ENCODE peak calls at places on chromosomes 16 and 17, in ten cellular contexts. Y is colonic mucosa, N is lung, F is heart right ventricle, Z is kidney, L is Peyer's patch, O is bronchial epithelial cell, A is heart left ventricle, R is GM12878, G is fibroblast of lung. X is an unnamed sample. For H3K36me3, the result is how much of the 10 kb centered on the place peaks cover.

GRCh38 chr16:76565542-76565941 is 288.3 kb downstream of the CNTNAP4 start:
- DNase-seq in R (no peak), G (no peak), A (no peak), Z (no peak), O (no peak), L (no peak), F (no peak), Y (no peak), N (no peak), X (no peak)

GRCh38 chr17:78583091-78583490 is 5.9 kb upstream of the DNAH17 start:
- DNase-seq in Z (no peak), R (no peak), G (no peak), N (no peak), O (no peak), Y (no peak), F (no peak), L (no peak), A (no peak), X (no peak)

GRCh38 chr17:18224428-18225120 is 861 bp upstream of the LLGL1 start:
- DNase-seq in N (no peak), Y (no peak), A (no peak), R (no peak), L (no peak), Z (no peak), G (peak), O (no peak), F (peak), X (peak)

GRCh38 chr17:57636985-57637667 is 108.0 kb downstream of the CCDC182 start:
- DNase-seq in A (no peak), Z (no peak), G (peak), Y (no peak), F (no peak), O (peak), R (no peak), N (no peak), L (peak), X (peak)

GRCh38 chr17:18961634-18962493 is 9.9 kb downstream of the SLC5A10 start:
- DNase-seq in Y (no peak), L (no peak), G (no peak), R (no peak), O (peak), A (peak), F (no peak), N (no peak), Z (peak), X (no peak)

GRCh38 chr17:83095016-83095415 is 15.6 kb downstream of the METRNL start:
- DNase-seq in A (no peak), N (no peak), Z (no peak), Y (no peak), F (no peak), G (no peak), O (no peak), R (no peak), L (no peak), X (no peak)

GRCh38 chr16:65728172-65728571 is 606.3 kb upstream of the CDH11 start:
- DNase-seq in L (no peak), G (no peak), R (no peak), Y (no peak), Z (no peak), O (no peak), A (no peak), N (no peak), F (no peak), X (peak)

GRCh38 chr16:77223184-77223583 is 24.0 kb downstream of the SYCE1L start:
- DNase-seq in O (no peak), Y (peak), F (no peak), L (no peak), A (no peak), G (no peak), N (no peak), R (no peak), Z (no peak), X (peak)

GRCh38 chr17:4167786-4168185 is 24.8 kb downstream of the CYB5D2 start:
- DNase-seq in G (no peak), R (no peak), Z (no peak), L (no peak), O (no peak), F (no peak), A (no peak), Y (no peak), N (no peak), X (no peak)

GRCh38 chr17:79006794-79007503 is 2.6 kb downstream of the CANT1 start:
- DNase-seq in Z (peak), O (no peak), G (no peak), N (no peak), Y (no peak), A (no peak), L (peak), F (no peak), R (no peak), X (no peak)

GRCh38 chr16:19361587-19361986 is 56.1 kb upstream of the TMC5 start:
- DNase-seq in F (no peak), Y (no peak), Z (no peak), G (no peak), O (no peak), A (no peak), L (no peak), R (no peak), N (no peak), X (no peak)

GRCh38 chr16:56910654-56911539 is 21.0 kb upstream of the HERPUD1 start:
- DNase-seq in N (peak), R (no peak), F (no peak), A (no peak), G (peak), O (peak), L (peak), Z (no peak), Y (no peak), X (peak)

GRCh38 chr16:81940781-81941560 is 70.3 kb downstream of the SDR42E1 start:
- DNase-seq in Z (no peak), Y (no peak), F (no peak), G (peak), R (no peak), N (no peak), O (peak), L (no peak), A (no peak), X (peak)

GRCh38 chr17:58692239-58693055 is at the start of gene RAD51C:
- DNase-seq in L (peak), G (peak), Z (peak), Y (peak), A (peak), F (peak), R (peak), N (peak), O (peak), X (peak)

GRCh38 chr17:17710728-17711541 is 29.7 kb downstream of the RAI1 start:
- DNase-seq in G (peak), A (no peak), L (peak), O (peak), N (peak), Z (peak), Y (peak), R (no peak), F (no peak), X (no peak)

GRCh38 chr17:62778990-62779681 is 29.0 kb downstream of the MARCHF10 start:
- DNase-seq in O (peak), Y (no peak), N (peak), A (no peak), F (no peak), G (peak), Z (peak), R (no peak), L (peak), X (peak)

GRCh38 chr17:77656054-77656453 is 302.4 kb upstream of the TNRC6C start:
- DNase-seq in R (no peak), Y (no peak), N (no peak), A (no peak), F (no peak), O (no peak), L (no peak), G (no peak), Z (no peak), X (no peak)

GRCh38 chr16:85383836-85384825 is 229.0 kb upstream of the GSE1 start:
- DNase-seq in Y (no peak), N (no peak), O (peak), G (no peak), Z (peak), F (peak), A (peak), R (no peak), L (no peak), X (no peak)

GRCh38 chr17:10557422-10557821 is 8.0 kb upstream of the MYH2 start:
- DNase-seq in O (no peak), N (no peak), L (no peak), A (no peak), Z (no peak), R (no peak), G (no peak), Y (no peak), F (no peak), X (no peak)

GRCh38 chr17:20206591-20206990 is 197.4 kb downstream of the SPECC1 start:
- DNase-seq in N (no peak), G (peak), L (no peak), F (no peak), R (no peak), Z (no peak), O (peak), A (no peak), Y (no peak), X (no peak)

GRCh38 chr16:65634291-65634690 is 512.4 kb upstream of the CDH11 start:
- DNase-seq in Z (no peak), Y (no peak), R (no peak), N (no peak), A (no peak), L (no peak), F (no peak), G (no peak), O (peak), X (no peak)

GRCh38 chr17:2933606-2934005 is 129.8 kb downstream of the OR1D5 start:
- DNase-seq in Y (no peak), R (no peak), L (no peak), G (no peak), A (no peak), Z (no peak), O (no peak), N (no peak), F (no peak), X (peak)

GRCh38 chr16:48511071-48511540 is 98.9 kb downstream of the N4BP1 start:
- DNase-seq in Z (peak), Y (no peak), N (no peak), G (peak), F (no peak), O (peak), L (peak), R (no peak), A (no peak), X (no peak)

GRCh38 chr17:59617141-59617757 is 2.4 kb upstream of the CLTC start:
- DNase-seq in O (peak), R (no peak), Y (no peak), A (no peak), G (no peak), N (no peak), L (no peak), Z (no peak), F (no peak), X (no peak)

GRCh38 chr16:75341934-75342811 is 90.7 kb upstream of the BCAR1 start:
- DNase-seq in Z (no peak), R (no peak), N (no peak), A (no peak), Y (peak), G (peak), F (no peak), L (no peak), O (peak), X (no peak)

GRCh38 chr17:76869878-76870714 is 1.9 kb downstream of the MGAT5B start:
- DNase-seq in Y (no peak), G (no peak), Z (no peak), R (no peak), N (no peak), F (no peak), O (no peak), A (peak), L (no peak), X (no peak)

GRCh38 chr17:48578616-48579560 is 738 bp upstream of the HOXB4 start:
- DNase-seq in O (no peak), N (no peak), G (peak), Y (no peak), R (no peak), A (no peak), F (no peak), Z (peak), L (peak), X (no peak)

GRCh38 chr17:49285716-49286115 is 55.1 kb upstream of the PHOSPHO1 start:
- DNase-seq in A (no peak), G (no peak), Y (no peak), L (no peak), R (no peak), Z (no peak), F (no peak), N (no peak), O (no peak), X (no peak)

GRCh38 chr17:80889897-80890550 is 101.6 kb upstream of the CHMP6 start:
- DNase-seq in F (no peak), Z (peak), A (no peak), O (no peak), N (no peak), G (no peak), L (no peak), R (no peak), Y (no peak), X (no peak)

GRCh38 chr17:80890551-80890930 is 101.1 kb upstream of the CHMP6 start:
- DNase-seq in G (no peak), R (no peak), A (peak), Z (peak), Y (no peak), F (no peak), N (no peak), O (no peak), L (no peak), X (no peak)

GRCh38 chr17:80892900-80893603 is 98.6 kb upstream of the CHMP6 start:
- DNase-seq in Y (no peak), N (no peak), Z (no peak), O (peak), F (no peak), R (no peak), G (peak), L (no peak), A (peak), X (no peak)

GRCh38 chr17:80892019-80892855 is 99.4 kb upstream of the CHMP6 start:
- DNase-seq in A (peak), Z (peak), R (peak), Y (peak), N (peak), L (peak), O (peak), G (peak), F (peak), X (no peak)

GRCh38 chr17:80891096-80892018 is 100.3 kb upstream of the CHMP6 start:
- DNase-seq in Y (no peak), O (peak), N (no peak), F (no peak), Z (peak), L (peak), R (peak), G (peak), A (peak), X (no peak)
- TF ChIP-seq CTCF in Y (no peak), O (no peak), N (no peak), F (no peak), Z (no peak), L (no peak), R (peak), G (no peak), A (no peak), X (no peak)

DNA sequence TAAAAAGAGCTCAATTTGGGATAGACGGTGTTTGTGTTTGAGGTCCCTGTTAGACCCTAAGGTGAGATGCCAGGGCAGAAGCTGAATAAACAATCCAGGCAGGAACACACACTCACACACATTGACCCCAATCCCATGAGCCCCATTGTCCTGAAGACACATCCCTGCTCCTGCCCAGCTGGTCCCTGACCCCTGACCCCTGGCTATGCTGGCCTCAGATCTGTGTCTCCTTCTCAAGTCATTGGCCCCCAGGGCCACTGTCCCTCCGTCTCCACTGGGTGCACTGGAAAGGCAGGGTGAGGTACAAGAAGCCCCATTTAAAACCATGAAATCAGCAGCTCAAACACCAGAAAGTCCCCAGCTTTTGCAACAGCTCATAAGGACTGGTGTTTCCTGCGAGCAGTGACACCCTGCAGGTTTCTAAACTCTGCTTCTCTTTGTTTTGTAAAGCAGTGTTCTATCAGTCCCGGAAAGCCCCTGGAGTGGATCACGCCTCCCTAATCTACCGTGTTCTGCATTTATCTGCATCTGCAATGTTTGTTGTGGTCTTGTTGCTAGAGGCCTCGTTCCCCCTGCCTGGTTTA is 18.0 kb upstream of the ASGR2 start:
- DNase-seq in R (peak), A (no peak), N (no peak), Z (no peak), Y (no peak), O (no peak), G (no peak), L (no peak), F (no peak), X (no peak)
- H3K4me3 ChIP-seq in R (no peak), A (no peak), N (no peak), Z (no peak), Y (no peak), O (no peak), G (no peak), L (no peak), F (peak), X (no peak)

GRCh38 chr16:79137528-79137927 is 463.0 kb downstream of the MAF start:
- DNase-seq in A (no peak), Y (no peak), N (no peak), Z (no peak), G (no peak), R (no peak), F (no peak), O (no peak), L (no peak), X (no peak)

GRCh38 chr16:79139799-79140198 is 460.7 kb downstream of the MAF start:
- DNase-seq in O (no peak), R (no peak), F (no peak), Z (no peak), Y (no peak), L (no peak), G (no peak), A (no peak), N (no peak), X (no peak)

DNA sequence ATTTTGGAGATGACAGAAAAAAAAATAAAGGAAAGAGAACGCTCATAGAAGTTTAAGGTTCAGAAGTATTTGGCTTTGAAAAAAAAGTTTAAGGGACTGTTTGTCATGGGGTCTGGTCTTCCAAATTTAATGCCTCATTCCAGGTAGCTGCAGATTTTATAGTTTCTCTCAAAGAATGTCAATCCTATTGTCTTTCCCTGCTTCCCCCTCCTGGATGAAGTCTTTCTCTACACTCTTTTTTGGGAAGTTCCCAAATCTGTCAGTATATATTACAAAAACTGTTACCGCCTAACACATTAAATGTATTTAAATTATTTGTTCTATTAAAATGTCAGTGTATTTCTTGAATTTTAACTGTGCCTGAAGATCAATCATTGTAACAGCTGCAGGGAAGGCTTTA is 457.5 kb downstream of the MAF start:
- DNase-seq in L (no peak), F (no peak), Y (no peak), G (no peak), R (no peak), Z (no peak), O (no peak), N (no peak), A (no peak), X (no peak)
- H3K36me3 ChIP-seq in L (under half), F (under half), Y (under half), G (under half), R (under half), Z (under half), O (under half), N (under half), A (under half), X (under half)

GRCh38 chr16:70759666-70760065 is 41.3 kb downstream of the VAC14 start:
- DNase-seq in A (no peak), R (no peak), Y (no peak), G (no peak), N (no peak), F (no peak), O (no peak), Z (peak), L (no peak), X (no peak)
- TF ChIP-seq CTCF in A (no peak), R (no peak), Y (no peak), G (no peak), N (no peak), F (no peak), O (no peak), Z (no peak), L (no peak), X (peak)